ENCODE peak calls at places on chromosomes 1 and 21, in six cellular contexts. E is HCT116, X is sigmoid colon, W is endothelial cell of umbilical vein, I is esophagus muscularis mucosa, Z is spleen. V is an unnamed sample.

GRCh38 chr1:27906764-27907163 is 28.0 kb upstream of the SMPDL3B start:
- DNase-seq in Z (no peak), X (no peak), E (no peak), I (no peak), W (no peak), V (no peak)

GRCh38 chr1:234326493-234327366 is 46.5 kb upstream of the COA6 start:
- DNase-seq in W (peak; percentile 56), E (peak; percentile 19), X (no peak), I (peak; percentile 91), Z (no peak), V (peak; percentile 30)

GRCh38 chr1:19449454-19450228 is 35.7 kb downstream of the CAPZB start:
- DNase-seq in I (no peak), X (no peak), E (no peak), Z (no peak), W (no peak), V (no peak)

GRCh38 chr1:31154000-31154631 is 85.6 kb downstream of the NKAIN1 start:
- DNase-seq in I (no peak), Z (no peak), X (no peak), E (no peak), W (no peak), V (no peak)

GRCh38 chr1:111164151-111164550 is 24.1 kb downstream of the CEPT1 start:
- DNase-seq in E (no peak), Z (no peak), X (no peak), W (no peak), I (no peak), V (no peak)

GRCh38 chr1:100883963-100884362 is 10.7 kb downstream of the EXTL2 start:
- DNase-seq in I (no peak), Z (no peak), X (no peak), E (no peak), W (peak; percentile 76), V (no peak)

GRCh38 chr1:159171254-159171687 is at the start of gene CADM3:
- DNase-seq in W (no peak), Z (peak; percentile 54), I (no peak), E (no peak), X (peak; percentile 64), V (no peak)

GRCh38 chr1:8481650-8482380 is 163.9 kb downstream of the SLC45A1 start:
- DNase-seq in Z (no peak), I (no peak), W (no peak), E (no peak), X (no peak), V (no peak)

GRCh38 chr21:29298348-29299045 is at the start of gene BACH1:
- DNase-seq in I (peak; percentile 94), Z (peak; percentile 98), W (peak; percentile 89), E (peak; percentile 59), X (peak; percentile 95), V (peak; percentile 74)

GRCh38 chr1:62038594-62039284 is 155.9 kb upstream of the L1TD1 start:
- DNase-seq in X (no peak), E (no peak), I (no peak), Z (no peak), W (no peak), V (no peak)

GRCh38 chr1:153945131-153945794 is 1.3 kb downstream of the DENND4B start:
- DNase-seq in X (peak; percentile 77), E (no peak), I (no peak), W (peak; percentile 35), Z (peak; percentile 95), V (peak; percentile 76)
- TF ChIP-seq POLR2A in X (no peak), E (no peak), I (no peak), W (no peak), Z (no peak), V (peak; percentile 58)

GRCh38 chr1:219555031-219555667 is 57.8 kb downstream of the ZC3H11B start:
- DNase-seq in E (no peak), W (no peak), Z (no peak), I (no peak), X (no peak), V (no peak)
- TF ChIP-seq POLR2AphosphoS5 in E (no peak), W (no peak), Z (no peak), I (no peak), X (no peak), V (no peak)

DNA sequence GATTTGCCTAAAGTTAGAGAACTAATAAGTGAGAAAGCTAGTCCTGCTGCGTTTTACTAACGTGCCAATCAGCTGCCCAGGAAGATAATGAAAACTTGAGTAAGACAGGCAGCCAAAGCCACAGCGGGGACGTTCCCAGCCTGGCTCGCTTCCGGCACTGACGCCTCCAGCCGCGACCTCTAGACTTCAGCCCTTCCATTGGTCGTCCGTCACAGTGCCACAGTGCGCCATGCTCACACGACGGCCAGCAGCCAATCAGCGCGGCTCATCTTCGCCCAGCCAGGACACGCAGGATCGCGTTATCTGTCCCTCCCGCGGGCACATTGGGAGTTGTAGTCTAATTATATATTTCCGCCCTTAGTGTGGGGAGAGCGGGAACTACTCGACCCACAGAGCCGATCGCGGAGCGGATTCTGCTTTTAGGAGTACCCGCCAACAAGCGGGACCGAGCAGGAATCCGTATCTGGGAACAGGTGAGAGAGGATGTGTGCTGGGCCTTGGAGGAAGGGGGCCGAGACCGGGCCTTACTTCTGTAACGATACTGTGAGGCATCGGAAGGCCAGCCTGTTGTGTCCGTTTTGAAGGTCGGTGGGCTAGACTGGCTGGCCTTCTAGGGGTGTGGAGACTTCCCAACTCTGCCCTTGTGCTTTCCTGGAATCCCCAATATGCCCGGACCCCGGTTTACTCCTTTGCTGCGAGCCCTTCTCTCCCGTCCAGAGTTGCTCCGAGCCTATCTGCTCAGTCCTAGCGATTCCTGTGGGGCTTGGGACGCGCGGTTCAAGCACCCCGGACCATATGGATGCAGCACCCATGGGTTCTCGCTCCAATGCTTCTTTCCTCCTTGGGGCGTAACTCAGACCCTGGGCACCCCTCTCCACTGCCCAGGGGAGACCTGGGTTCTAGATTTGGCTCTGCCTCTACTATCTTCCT is at the start of gene FDPS:
- DNase-seq in X (peak; percentile 100), W (peak; percentile 99), I (peak; percentile 100), Z (peak; percentile 99), E (peak; percentile 96), V (peak; percentile 96)
- TF ChIP-seq POLR2A in X (peak; percentile 66), W (peak; percentile 87), I (no peak), Z (peak; percentile 43), E (peak; percentile 95), V (peak; percentile 55)

GRCh38 chr1:182213163-182213562 is 151.7 kb upstream of the ZNF648 start:
- DNase-seq in E (no peak), W (no peak), Z (no peak), X (no peak), I (no peak), V (no peak)
- TF ChIP-seq POLR2AphosphoS5 in E (no peak), W (no peak), Z (no peak), X (no peak), I (no peak), V (no peak)

DNA sequence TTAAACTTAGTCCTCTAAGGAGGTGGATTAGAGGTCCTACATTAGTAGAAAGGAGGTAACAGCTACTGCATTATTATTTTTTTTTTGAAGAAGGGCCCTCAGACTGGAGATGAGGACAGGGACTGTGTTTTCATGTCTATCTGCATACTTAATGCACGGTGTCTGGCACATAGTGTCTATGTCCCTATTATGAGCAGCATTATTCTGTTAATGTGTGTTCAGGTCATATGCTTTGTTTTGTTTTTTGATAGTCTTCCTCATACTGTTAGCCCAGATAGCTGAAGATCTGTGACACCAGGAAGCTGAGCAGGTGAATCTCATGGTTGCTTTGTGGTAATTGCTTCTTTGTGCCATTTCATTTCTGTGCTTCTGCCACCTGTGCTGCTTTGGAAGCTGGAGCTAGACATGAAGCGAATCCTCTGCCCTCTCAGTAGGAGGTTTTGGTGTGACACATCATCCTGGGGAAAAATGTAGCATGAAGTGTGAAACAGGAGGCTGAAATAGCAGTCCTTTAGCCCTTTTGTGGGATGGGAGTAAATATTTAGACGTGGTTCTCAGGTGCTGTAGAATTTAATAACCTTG is 15.8 kb downstream of the SMAP2 start:
- DNase-seq in I (no peak), E (no peak), W (no peak), X (no peak), Z (no peak), V (no peak)
- TF ChIP-seq POLR2A in I (no peak), E (no peak), W (no peak), X (no peak), Z (no peak), V (no peak)

DNA sequence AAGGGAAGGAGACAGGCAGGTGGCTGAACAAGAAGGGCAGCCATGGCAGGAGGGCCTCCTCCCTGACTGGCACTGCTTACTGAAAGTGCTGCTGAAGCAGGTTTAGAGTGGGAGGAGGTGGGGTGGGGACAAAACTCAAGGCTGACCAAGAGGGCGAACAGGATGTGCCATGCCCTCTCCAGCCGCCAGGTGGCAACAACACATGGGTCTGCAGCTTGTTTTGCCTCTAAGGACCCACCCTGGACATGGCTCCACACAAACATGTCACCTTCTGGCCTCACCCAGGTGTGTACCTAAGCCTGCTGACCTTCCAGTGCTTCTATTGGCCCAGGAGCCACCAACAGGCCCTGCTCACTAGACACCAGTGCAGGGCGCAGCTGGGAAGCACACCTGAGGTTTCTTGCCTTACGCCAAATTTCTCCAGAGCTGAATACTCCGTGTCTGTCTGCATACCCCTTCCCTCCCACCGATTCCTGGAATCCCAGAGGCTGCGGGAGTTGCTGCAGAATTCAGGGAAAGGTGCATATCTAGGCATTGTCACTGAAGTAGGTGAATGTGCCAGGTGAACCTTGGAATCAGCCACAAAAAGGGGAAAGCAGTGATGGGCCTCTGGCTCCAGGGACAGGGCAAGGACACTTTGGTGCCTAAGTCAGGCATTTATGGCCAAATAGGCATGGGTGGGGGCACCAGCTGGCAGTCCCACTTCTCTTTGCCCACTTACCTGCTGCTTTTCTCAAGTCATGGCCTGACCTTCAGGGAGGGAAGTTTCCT is 5.3 kb downstream of the PSRC1 start:
- DNase-seq in X (peak; percentile 84), Z (peak; percentile 91), E (peak; percentile 69), W (peak; percentile 69), I (peak; percentile 95), V (peak; percentile 74)
- TF ChIP-seq POLR2AphosphoS5 in X (no peak), Z (peak; percentile 51), E (peak; percentile 49), W (no peak), I (peak; percentile 30), V (no peak)

GRCh38 chr1:40045182-40045581 is 4.7 kb downstream of the CAP1 start:
- DNase-seq in E (no peak), Z (no peak), I (no peak), X (no peak), W (no peak), V (no peak)
- TF ChIP-seq POLR2A in E (no peak), Z (no peak), I (no peak), X (no peak), W (no peak), V (no peak)

V was measured in GM12892.